ENCODE peak calls at places on chromosomes 16 and 17, in ten cellular contexts. H, Q, L, I, N, C, M, G, D and Y are unnamed samples.

GRCh38 chr17:4946312-4946976 is 1.9 kb downstream of the PFN1 start:
- DNase-seq in I (no peak), N (no peak), D (no peak), Q (no peak), C (no peak), G (no peak), M (no peak), L (no peak), H (no peak), Y (no peak)

GRCh38 chr17:8339540-8339939 is at the start of gene ODF4:
- DNase-seq in I (no peak), H (no peak), L (no peak), Q (no peak), D (no peak), C (no peak), M (no peak), N (no peak), G (no peak), Y (no peak)

GRCh38 chr17:320139-320538 is 32.5 kb downstream of the RPH3AL start:
- DNase-seq in D (no peak), H (no peak), I (no peak), C (no peak), G (peak; percentile 4), M (no peak), L (no peak), Q (no peak), N (no peak), Y (no peak)

GRCh38 chr17:30344283-30345088 is 10.6 kb upstream of the TMIGD1 start:
- DNase-seq in L (no peak), H (peak; percentile 52), D (peak; percentile 29), I (peak; percentile 56), G (peak; percentile 75), M (no peak), Q (no peak), C (peak; percentile 13), N (no peak), Y (peak; percentile 82)

GRCh38 chr17:29565643-29566472 is 979 bp downstream of the ABHD15 start:
- DNase-seq in Q (no peak), C (no peak), L (no peak), D (peak; percentile 43), G (no peak), M (no peak), I (peak; percentile 6), H (no peak), N (peak; percentile 69), Y (no peak)

GRCh38 chr16:72847187-72848044 is 200.5 kb downstream of the ZFHX3 start:
- DNase-seq in I (peak; percentile 33), Q (no peak), N (no peak), L (peak; percentile 12), M (peak; percentile 34), D (peak; percentile 45), H (peak; percentile 20), G (peak; percentile 42), C (no peak), Y (peak; percentile 56)

GRCh38 chr16:66204761-66205160 is 161.7 kb upstream of the CDH5 start:
- DNase-seq in H (no peak), G (peak; percentile 37), L (no peak), N (no peak), D (no peak), Q (no peak), C (no peak), I (no peak), M (no peak), Y (no peak)

GRCh38 chr16:52629296-52629695 is 82.4 kb upstream of the TOX3 start:
- DNase-seq in Q (no peak), L (no peak), H (no peak), N (no peak), I (no peak), G (no peak), C (no peak), D (no peak), M (no peak), Y (no peak)

GRCh38 chr16:82655720-82656500 is 29.1 kb downstream of the CDH13 start:
- DNase-seq in C (no peak), G (peak; percentile 6), I (no peak), H (no peak), N (no peak), Q (no peak), M (no peak), L (no peak), D (no peak), Y (no peak)

GRCh38 chr17:28861393-28862203 is 6.8 kb downstream of the ERAL1 start:
- DNase-seq in H (no peak), N (no peak), M (no peak), Q (no peak), D (no peak), C (no peak), G (no peak), L (no peak), I (no peak), Y (no peak)

GRCh38 chr16:67449328-67449727 is 18.4 kb downstream of the HSD11B2 start:
- DNase-seq in H (no peak), L (no peak), Q (no peak), N (no peak), M (no peak), D (no peak), C (no peak), I (peak; percentile 71), G (no peak), Y (no peak)